ENCODE peak calls at places on chromosomes 13 and 19, in eight cellular contexts. J is SJSA1; Q is AG09309; I is H54; L is GM23338; Y is tibial nerve; E is HFF-Myc; M is activated CD8-positive, alpha-beta memory T cell treated with anti-CD3 and anti-CD28 coated beads for 1 hour. O is an unnamed sample.

GRCh38 chr19:1366899-1367870 is 16.5 kb upstream of the NDUFS7 start:
- DNase-seq in J (no peak), Q (no peak), I (no peak), L (no peak), Y (no peak), E (no peak), M (no peak), O (no peak)

GRCh38 chr13:50670847-50671542 is 172.5 kb downstream of the DLEU7 start:
- DNase-seq in J (no peak), Q (no peak), I (no peak), L (no peak), Y (no peak), E (no peak), M (no peak), O (no peak)

GRCh38 chr13:90445179-90445578 is 902.3 kb upstream of the MIR17HG start:
- DNase-seq in J (peak), Q (peak), I (peak), L (peak), Y (no peak), E (peak), M (no peak), O (peak)

GRCh38 chr19:57302020-57302465 is 18.2 kb upstream of the ZNF543 start:
- DNase-seq in J (peak), Q (peak), I (peak), L (no peak), Y (no peak), E (peak), M (no peak), O (no peak)

GRCh38 chr19:47776568-47776967 is 1.9 kb upstream of the SELENOW start:
- DNase-seq in J (no peak), Q (no peak), I (no peak), L (peak), Y (no peak), E (no peak), M (no peak), O (no peak)

GRCh38 chr19:35549174-35549788 is 3.9 kb downstream of the TMEM147 start:
- DNase-seq in J (peak), Q (peak), I (peak), L (peak), Y (peak), E (no peak), M (peak), O (peak)

GRCh38 chr13:110636701-110637201 is 21.4 kb downstream of the NAXD start:
- DNase-seq in J (no peak), Q (no peak), I (no peak), L (no peak), Y (no peak), E (no peak), M (no peak), O (no peak)

GRCh38 chr19:33396701-33397535 is 23.4 kb downstream of the CEBPG start:
- DNase-seq in J (peak), Q (no peak), I (no peak), L (peak), Y (no peak), E (no peak), M (no peak), O (no peak)

GRCh38 chr19:38255759-38256052 is 468 bp downstream of the PPP1R14A start:
- DNase-seq in J (no peak), Q (no peak), I (no peak), L (peak), Y (no peak), E (no peak), M (no peak), O (no peak)

GRCh38 chr19:49165865-49166301 is 8.3 kb downstream of the TRPM4 start:
- DNase-seq in J (no peak), Q (no peak), I (no peak), L (peak), Y (no peak), E (no peak), M (no peak), O (no peak)

GRCh38 chr13:36418022-36418805 is 14.1 kb upstream of the CCNA1 start:
- DNase-seq in J (no peak), Q (no peak), I (no peak), L (peak), Y (no peak), E (peak), M (no peak), O (no peak)

GRCh38 chr19:1618157-1619093 is 13.2 kb upstream of the UQCR11 start:
- DNase-seq in J (no peak), Q (no peak), I (peak), L (peak), Y (no peak), E (no peak), M (no peak), O (peak)

GRCh38 chr13:112128052-112128610 is 61.2 kb downstream of the SOX1 start:
- DNase-seq in J (no peak), Q (no peak), I (no peak), L (no peak), Y (no peak), E (no peak), M (no peak), O (no peak)

GRCh38 chr13:46086421-46086922 is 18.4 kb downstream of the CPB2 start:
- DNase-seq in J (no peak), Q (no peak), I (no peak), L (no peak), Y (no peak), E (no peak), M (no peak), O (no peak)

GRCh38 chr19:37537391-37537947 is 30.7 kb downstream of the ZNF793 start:
- DNase-seq in J (no peak), Q (no peak), I (no peak), L (peak), Y (no peak), E (no peak), M (no peak), O (no peak)

GRCh38 chr19:6424190-6424938 is at the start of gene KHSRP:
- DNase-seq in J (no peak), Q (no peak), I (no peak), L (peak), Y (no peak), E (no peak), M (no peak), O (no peak)

GRCh38 chr19:58492265-58492664 is 16.1 kb downstream of the ZNF446 start:
- DNase-seq in J (no peak), Q (no peak), I (no peak), L (no peak), Y (no peak), E (no peak), M (no peak), O (no peak)

GRCh38 chr19:18364826-18365528 is 21.0 kb upstream of the GDF15 start:
- DNase-seq in J (peak), Q (peak), I (peak), L (peak), Y (peak), E (peak), M (no peak), O (peak)

GRCh38 chr13:78317030-78317429 is 286.3 kb downstream of the POU4F1 start:
- DNase-seq in J (no peak), Q (no peak), I (no peak), L (peak), Y (no peak), E (peak), M (no peak), O (no peak)

GRCh38 chr13:31000889-31001288 is 68.4 kb downstream of the TEX26 start:
- DNase-seq in J (no peak), Q (no peak), I (no peak), L (no peak), Y (no peak), E (no peak), M (no peak), O (no peak)

GRCh38 chr13:72507394-72508199 is 219.8 kb downstream of the MZT1 start:
- DNase-seq in J (no peak), Q (no peak), I (no peak), L (no peak), Y (no peak), E (no peak), M (no peak), O (no peak)

GRCh38 chr19:9917322-9917721 is 19.0 kb downstream of the OLFM2 start:
- DNase-seq in J (peak), Q (no peak), I (peak), L (peak), Y (no peak), E (no peak), M (no peak), O (peak)

GRCh38 chr19:32809254-32809653 is 60.3 kb downstream of the SLC7A9 start:
- DNase-seq in J (no peak), Q (no peak), I (no peak), L (no peak), Y (no peak), E (no peak), M (no peak), O (no peak)

GRCh38 chr13:26186995-26187394 is 35.1 kb downstream of the RNF6 start:
- DNase-seq in J (no peak), Q (no peak), I (no peak), L (peak), Y (no peak), E (no peak), M (no peak), O (no peak)

O was measured in A549.